ENCODE peak calls at places on chromosomes 5 and 9, in six cellular contexts. M, C, U, E, D and R are unnamed samples.
A peak's percentile ranks its signal among the peaks of the same experiment; 100 is the strongest.

GRCh38 chr5:87787640-87788039 is 374.9 kb upstream of the CCNH start:
- DNase-seq in M (no peak), C (no peak), U (no peak), E (no peak), D (no peak), R (no peak)

GRCh38 chr9:106622148-106622547 is 240.8 kb upstream of the ZNF462 start:
- DNase-seq in M (no peak), C (no peak), U (no peak), E (no peak), D (no peak), R (no peak)

GRCh38 chr9:69476016-69476415 is 151.0 kb downstream of the ENTREP1 start:
- DNase-seq in M (no peak), C (peak; percentile 19), U (no peak), E (no peak), D (peak; percentile 72), R (peak; percentile 19)

GRCh38 chr5:16456103-16456832 is 9.3 kb downstream of the ZNF622 start:
- DNase-seq in M (peak; percentile 57), C (peak; percentile 84), U (no peak), E (no peak), D (peak; percentile 78), R (peak; percentile 67)

GRCh38 chr5:14440598-14441401 is 140.8 kb upstream of the OTULINL start:
- DNase-seq in M (peak; percentile 80), C (no peak), U (no peak), E (no peak), D (no peak), R (no peak)

GRCh38 chr9:15837079-15837679 is 284.3 kb downstream of the CCDC171 start:
- DNase-seq in M (no peak), C (peak; percentile 39), U (no peak), E (no peak), D (peak; percentile 43), R (peak; percentile 16)

GRCh38 chr5:149801307-149801985 is 71.3 kb downstream of the PPARGC1B start:
- DNase-seq in M (no peak), C (no peak), U (no peak), E (no peak), D (no peak), R (no peak)

GRCh38 chr9:109108318-109108717 is 11.4 kb downstream of the TMEM245 start:
- DNase-seq in M (no peak), C (no peak), U (no peak), E (no peak), D (peak; percentile 54), R (no peak)

GRCh38 chr5:16894236-16895057 is 41.6 kb downstream of the MYO10 start:
- DNase-seq in M (no peak), C (no peak), U (no peak), E (no peak), D (no peak), R (no peak)

GRCh38 chr5:172854451-172854871 is 20.4 kb downstream of the ERGIC1 start:
- DNase-seq in M (peak; percentile 74), C (no peak), U (no peak), E (peak; percentile 22), D (no peak), R (no peak)

GRCh38 chr9:27413507-27414214 is 110.4 kb upstream of the IFNK start:
- DNase-seq in M (no peak), C (no peak), U (no peak), E (no peak), D (no peak), R (no peak)

GRCh38 chr5:2217219-2217618 is 334.5 kb upstream of the IRX4 start:
- DNase-seq in M (no peak), C (no peak), U (no peak), E (no peak), D (no peak), R (no peak)

GRCh38 chr5:171342362-171343111 is 33.5 kb downstream of the TLX3 start:
- DNase-seq in M (no peak), C (peak; percentile 58), U (no peak), E (peak; percentile 13), D (peak; percentile 52), R (no peak)

GRCh38 chr9:108474356-108474755 is 381.4 kb downstream of the ACTL7B start:
- DNase-seq in M (no peak), C (no peak), U (no peak), E (no peak), D (no peak), R (no peak)

GRCh38 chr9:90003046-90003355 is 398.2 kb downstream of the GADD45G start:
- DNase-seq in M (no peak), C (no peak), U (peak; percentile 67), E (no peak), D (no peak), R (no peak)

GRCh38 chr5:125552486-125552885 is 806.0 kb upstream of the ZNF608 start:
- DNase-seq in M (no peak), C (no peak), U (no peak), E (no peak), D (no peak), R (no peak)

GRCh38 chr5:36602711-36603321 is 3.6 kb upstream of the SLC1A3 start:
- DNase-seq in M (no peak), C (no peak), U (no peak), E (no peak), D (no peak), R (no peak)

GRCh38 chr9:114138537-114138936 is 16.8 kb upstream of the COL27A1 start:
- DNase-seq in M (no peak), C (no peak), U (no peak), E (no peak), D (no peak), R (no peak)

GRCh38 chr5:158451203-158451982 is 592.4 kb upstream of the CLINT1 start:
- DNase-seq in M (peak; percentile 70), C (no peak), U (no peak), E (no peak), D (no peak), R (no peak)

GRCh38 chr9:14383296-14383695 is 69.4 kb upstream of the NFIB start:
- DNase-seq in M (no peak), C (no peak), U (no peak), E (no peak), D (no peak), R (no peak)

GRCh38 chr5:139700711-139701693 is 52.9 kb downstream of the CXXC5 start:
- DNase-seq in M (no peak), C (no peak), U (no peak), E (no peak), D (no peak), R (no peak)

GRCh38 chr5:37945446-37945845 is 105.6 kb upstream of the GDNF start:
- DNase-seq in M (no peak), C (no peak), U (no peak), E (no peak), D (no peak), R (no peak)

GRCh38 chr5:94778299-94778698 is 159.8 kb downstream of the SLF1 start:
- DNase-seq in M (no peak), C (no peak), U (no peak), E (no peak), D (no peak), R (no peak)

GRCh38 chr5:167814828-167815227 is 476.6 kb upstream of the WWC1 start:
- DNase-seq in M (no peak), C (no peak), U (no peak), E (no peak), D (no peak), R (no peak)

GRCh38 chr9:102842421-102842820 is 152.7 kb upstream of the CYLC2 start:
- DNase-seq in M (no peak), C (no peak), U (no peak), E (no peak), D (no peak), R (no peak)

GRCh38 chr9:112179816-112180215 is 4.7 kb upstream of the SUSD1 start:
- DNase-seq in M (no peak), C (no peak), U (no peak), E (no peak), D (no peak), R (no peak)

GRCh38 chr9:25808554-25808953 is 130.3 kb upstream of the TUSC1 start:
- DNase-seq in M (no peak), C (no peak), U (no peak), E (no peak), D (no peak), R (no peak)

DNA sequence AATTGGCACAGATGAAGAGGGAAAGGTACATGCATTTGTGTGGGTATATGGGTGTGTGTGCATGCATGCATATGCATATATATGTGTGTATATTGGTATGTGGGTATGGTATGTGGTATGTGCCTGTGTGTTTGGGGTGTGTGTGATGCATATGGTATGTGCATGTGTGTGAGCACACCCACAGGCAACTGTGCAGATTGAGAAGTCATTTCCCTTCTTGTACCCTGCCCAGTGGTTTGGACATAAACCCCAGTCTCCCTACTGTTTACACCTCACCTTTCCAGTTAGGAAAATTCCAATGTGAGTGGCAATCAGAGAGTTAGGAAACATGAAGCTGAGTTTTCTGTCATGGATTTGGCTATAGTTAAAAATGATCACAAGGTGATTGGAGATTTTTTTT is 178.0 kb downstream of the NXNL2 start:
- DNase-seq in M (no peak), C (no peak), U (no peak), E (no peak), D (no peak), R (no peak)
- H3K4me1 ChIP-seq in M (no peaks in the 10 kb centered on the region), C (no peaks in the 10 kb centered on the region), U (no peaks in the 10 kb centered on the region), E (no peaks in the 10 kb centered on the region), D (no peaks in the 10 kb centered on the region), R (no peaks in the 10 kb centered on the region)

DNA sequence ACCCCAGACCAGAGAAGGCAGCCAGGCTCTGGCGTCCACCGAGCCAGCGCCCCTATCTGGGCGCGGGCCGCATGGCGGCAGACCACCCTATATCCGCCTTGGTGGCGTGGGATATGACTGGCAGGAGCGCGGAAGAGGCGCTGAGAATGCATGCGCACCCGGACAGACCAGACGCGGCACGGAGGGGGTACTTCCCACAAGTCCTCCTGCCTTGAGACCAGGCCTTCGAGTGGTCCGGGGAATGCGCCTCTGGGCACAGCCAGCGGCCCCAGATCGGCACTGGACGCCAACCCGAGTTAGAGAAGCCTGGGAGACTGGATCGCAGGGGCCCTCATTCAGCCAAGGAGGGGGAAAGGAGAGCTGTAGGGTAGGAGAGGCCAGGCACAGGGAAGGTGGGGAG is 2.5 kb upstream of the LMX1B start:
- DNase-seq in M (no peak), C (no peak), U (no peak), E (no peak), D (no peak), R (no peak)
- H3K4me3 ChIP-seq in M (no peak overlapping the region), C (no peak overlapping the region), U (no peak overlapping the region), E (no peak overlapping the region), D (no peak overlapping the region), R (no peak overlapping the region)

GRCh38 chr9:40909821-40910220 is 218.7 kb downstream of the FOXD4L6 start:
- DNase-seq in M (no peak), C (no peak), U (no peak), E (no peak), D (no peak), R (no peak)

GRCh38 chr9:40913928-40914673 is 214.4 kb downstream of the FOXD4L6 start:
- DNase-seq in M (no peak), C (no peak), U (no peak), E (no peak), D (no peak), R (no peak)

GRCh38 chr9:40913096-40913719 is 215.3 kb downstream of the FOXD4L6 start:
- DNase-seq in M (no peak), C (no peak), U (no peak), E (no peak), D (no peak), R (no peak)

GRCh38 chr9:40911647-40912046 is 216.8 kb downstream of the FOXD4L6 start:
- DNase-seq in M (no peak), C (no peak), U (no peak), E (no peak), D (no peak), R (no peak)

GRCh38 chr9:40914772-40915659 is 213.5 kb downstream of the FOXD4L6 start:
- DNase-seq in M (no peak), C (no peak), U (no peak), E (no peak), D (no peak), R (no peak)
- H3K9me3 ChIP-seq in M (peaks cover 84% of the 10 kb centered on the region), C (peaks cover 72% of the 10 kb centered on the region), U (peaks cover 84% of the 10 kb centered on the region), E (peaks cover 45% of the 10 kb centered on the region), D (no peaks in the 10 kb centered on the region), R (peaks cover 60% of the 10 kb centered on the region)

GRCh38 chr5:148393390-148393741 is 9.6 kb downstream of the FBXO38 start:
- DNase-seq in M (no peak), C (no peak), U (no peak), E (no peak), D (no peak), R (no peak)
- H3K4me1 ChIP-seq in M (no peaks in the 10 kb centered on the region), C (peaks cover 16% of the 10 kb centered on the region), U (peaks cover 18% of the 10 kb centered on the region), E (no peaks in the 10 kb centered on the region), D (no peaks in the 10 kb centered on the region), R (peaks cover 32% of the 10 kb centered on the region)